ENCODE peak calls at places on chromosomes 11 and 22, in ten cellular contexts. D, N, Q, L, V, G, P, M, K and R are unnamed samples.

GRCh38 chr11:62677160-62677559 is 1.7 kb downstream of the UBXN1 start:
- DNase-seq in D (no peak), N (no peak), Q (no peak), L (no peak), V (no peak), G (no peak), P (no peak), M (no peak), K (no peak), R (no peak)

GRCh38 chr11:20013346-20014066 is 146.8 kb downstream of the DBX1 start:
- DNase-seq in D (no peak), N (no peak), Q (peak; percentile 60), L (no peak), V (no peak), G (peak; percentile 50), P (no peak), M (no peak), K (no peak), R (no peak)

GRCh38 chr11:13891911-13892310 is 70.6 kb upstream of the SPON1 start:
- DNase-seq in D (peak; percentile 5), N (no peak), Q (no peak), L (no peak), V (no peak), G (no peak), P (no peak), M (no peak), K (no peak), R (no peak)

GRCh38 chr22:46045459-46046298 is 68.7 kb upstream of the WNT7B start:
- DNase-seq in D (no peak), N (no peak), Q (no peak), L (no peak), V (no peak), G (no peak), P (no peak), M (no peak), K (no peak), R (no peak)

GRCh38 chr11:66561178-66561974 is 7.0 kb downstream of the CTSF start:
- DNase-seq in D (no peak), N (no peak), Q (no peak), L (no peak), V (no peak), G (no peak), P (no peak), M (no peak), K (no peak), R (no peak)

GRCh38 chr11:75246673-75247350 is 6.2 kb downstream of the TPBGL start:
- DNase-seq in D (no peak), N (no peak), Q (no peak), L (no peak), V (no peak), G (no peak), P (no peak), M (no peak), K (no peak), R (no peak)

GRCh38 chr11:9206496-9206895 is 58.7 kb downstream of the DENND5A start:
- DNase-seq in D (no peak), N (peak; percentile 16), Q (peak; percentile 86), L (no peak), V (no peak), G (peak; percentile 77), P (no peak), M (no peak), K (no peak), R (no peak)

GRCh38 chr22:42655693-42656092 is 6.5 kb upstream of the CYB5R3 start:
- DNase-seq in D (peak; percentile 89), N (no peak), Q (no peak), L (no peak), V (peak; percentile 54), G (no peak), P (peak; percentile 91), M (no peak), K (no peak), R (no peak)

GRCh38 chr11:81218440-81218839 is 1515.2 kb downstream of the FAM181B start:
- DNase-seq in D (no peak), N (no peak), Q (no peak), L (no peak), V (no peak), G (no peak), P (no peak), M (no peak), K (no peak), R (no peak)

GRCh38 chr11:90448280-90448679 is 225.4 kb upstream of the CHORDC1 start:
- DNase-seq in D (no peak), N (no peak), Q (no peak), L (no peak), V (no peak), G (no peak), P (no peak), M (no peak), K (no peak), R (no peak)